ENCODE peak calls at places on chromosomes 5 and 9, in four cellular contexts. J is AG09309, B is suprapubic skin, E is dorsolateral prefrontal cortex. N is an unnamed sample.

GRCh38 chr9:18424132-18424531 is 49.8 kb upstream of the ADAMTSL1 start:
- DNase-seq in J (no peak), B (no peak), E (no peak), N (peak)

GRCh38 chr5:74865293-74865798 is 841 bp downstream of the FAM169A start:
- DNase-seq in J (no peak), B (no peak), E (no peak), N (no peak)

GRCh38 chr5:61304611-61305369 is 27.3 kb upstream of the ZSWIM6 start:
- DNase-seq in J (no peak), B (no peak), E (no peak), N (peak)

GRCh38 chr5:153209016-153209415 is 281.5 kb upstream of the GRIA1 start:
- DNase-seq in J (no peak), B (no peak), E (no peak), N (no peak)

GRCh38 chr5:73447234-73448071 is 1.1 kb downstream of the FOXD1 start:
- DNase-seq in J (no peak), B (no peak), E (no peak), N (peak)

GRCh38 chr5:174563899-174564298 is 160.5 kb upstream of the MSX2 start:
- DNase-seq in J (no peak), B (no peak), E (no peak), N (no peak)

GRCh38 chr5:159928122-159928960 is 12.1 kb downstream of the ADRA1B start:
- DNase-seq in J (peak), B (no peak), E (no peak), N (peak)

GRCh38 chr9:122191519-122191918 is 31.8 kb downstream of the MORN5 start:
- DNase-seq in J (no peak), B (no peak), E (no peak), N (no peak)

GRCh38 chr5:14721990-14722656 is 57.6 kb downstream of the OTULIN start:
- DNase-seq in J (no peak), B (no peak), E (no peak), N (peak)

GRCh38 chr9:22645893-22646292 is 199.3 kb downstream of the DMRTA1 start:
- DNase-seq in J (no peak), B (no peak), E (no peak), N (peak)

GRCh38 chr5:63125862-63126261 is 547.2 kb downstream of the LRRC70 start:
- DNase-seq in J (no peak), B (no peak), E (no peak), N (peak)

GRCh38 chr5:52840286-52841050 is 52.8 kb downstream of the ITGA1 start:
- DNase-seq in J (no peak), B (no peak), E (no peak), N (peak)

GRCh38 chr9:101510344-101510940 is 23.2 kb upstream of the RNF20 start:
- DNase-seq in J (no peak), B (no peak), E (no peak), N (no peak)

GRCh38 chr9:3001311-3001710 is 157.4 kb upstream of the PUM3 start:
- DNase-seq in J (no peak), B (no peak), E (no peak), N (no peak)

GRCh38 chr9:137745541-137745991 is 126.8 kb downstream of the EHMT1 start:
- DNase-seq in J (no peak), B (no peak), E (no peak), N (peak)

GRCh38 chr9:127168756-127169506 is 46.5 kb upstream of the ANGPTL2 start:
- DNase-seq in J (no peak), B (peak), E (peak), N (no peak)

GRCh38 chr5:96180684-96181083 is 219.0 kb upstream of the ELL2 start:
- DNase-seq in J (no peak), B (no peak), E (no peak), N (no peak)

GRCh38 chr9:106868096-106868495 is 5.1 kb downstream of the ZNF462 start:
- DNase-seq in J (no peak), B (no peak), E (no peak), N (no peak)

GRCh38 chr9:106869028-106869427 is 6.1 kb downstream of the ZNF462 start:
- DNase-seq in J (no peak), B (no peak), E (no peak), N (peak)

GRCh38 chr9:106869458-106869857 is 6.5 kb downstream of the ZNF462 start:
- DNase-seq in J (no peak), B (no peak), E (no peak), N (peak)

GRCh38 chr9:106866243-106866642 is 3.3 kb downstream of the ZNF462 start:
- DNase-seq in J (no peak), B (no peak), E (no peak), N (no peak)

GRCh38 chr9:106868565-106868964 is 5.6 kb downstream of the ZNF462 start:
- DNase-seq in J (no peak), B (no peak), E (no peak), N (no peak)
- TF ChIP-seq CTCF in J (no peak), B (no peak), E (no peak), N (no peak)

DNA sequence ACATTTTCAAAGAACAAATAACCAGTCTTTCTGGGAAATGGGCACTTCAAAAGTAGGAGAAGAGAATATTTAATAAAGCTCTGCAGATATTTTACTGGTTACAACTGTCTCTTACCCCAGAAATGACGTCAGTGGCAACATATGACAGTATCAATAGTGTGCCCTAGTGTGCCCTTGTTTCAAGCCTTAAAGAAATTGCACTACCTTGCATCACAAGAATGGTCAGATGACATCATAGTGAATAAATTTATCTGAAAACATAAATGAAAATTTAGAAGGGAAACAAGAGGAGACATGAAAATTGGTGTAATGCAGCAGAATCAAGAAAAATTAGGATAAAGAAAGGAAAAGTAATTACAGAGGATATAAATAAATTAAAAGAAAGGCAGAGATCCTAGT is 176.7 kb downstream of the GNAQ start:
- DNase-seq in J (no peak), B (no peak), E (no peak), N (peak)
- TF ChIP-seq CTCF in J (no peak), B (no peak), E (no peak), N (no peak)

GRCh38 chr9:135340726-135341475 is 138.7 kb upstream of the PPP1R26 start:
- DNase-seq in J (no peak), B (peak), E (peak), N (no peak)

GRCh38 chr9:135336722-135337490 is 142.7 kb upstream of the PPP1R26 start:
- DNase-seq in J (no peak), B (peak), E (no peak), N (no peak)

GRCh38 chr9:135339378-135339973 is 140.1 kb upstream of the PPP1R26 start:
- DNase-seq in J (no peak), B (peak), E (peak), N (no peak)

GRCh38 chr9:135340143-135340655 is 139.4 kb upstream of the PPP1R26 start:
- DNase-seq in J (no peak), B (peak), E (peak), N (no peak)

GRCh38 chr9:135338546-135338945 is 141.0 kb upstream of the PPP1R26 start:
- DNase-seq in J (no peak), B (peak), E (no peak), N (no peak)
- TF ChIP-seq CTCF in J (no peak), B (no peak), E (no peak), N (no peak)

GRCh38 chr5:151006704-151007334 is 13.6 kb upstream of the GPX3 start:
- DNase-seq in J (no peak), B (no peak), E (no peak), N (peak)
- TF ChIP-seq CTCF in J (no peak), B (no peak), E (no peak), N (no peak)

GRCh38 chr9:36337002-36337401 is 63.1 kb downstream of the RNF38 start:
- DNase-seq in J (no peak), B (no peak), E (no peak), N (no peak)
- TF ChIP-seq CTCF in J (no peak), B (no peak), E (no peak), N (no peak)

GRCh38 chr9:133332381-133332730 is 3.6 kb downstream of the SURF6 start:
- DNase-seq in J (no peak), B (peak), E (no peak), N (no peak)
- TF ChIP-seq CTCF in J (no peak), B (no peak), E (no peak), N (no peak)

DNA sequence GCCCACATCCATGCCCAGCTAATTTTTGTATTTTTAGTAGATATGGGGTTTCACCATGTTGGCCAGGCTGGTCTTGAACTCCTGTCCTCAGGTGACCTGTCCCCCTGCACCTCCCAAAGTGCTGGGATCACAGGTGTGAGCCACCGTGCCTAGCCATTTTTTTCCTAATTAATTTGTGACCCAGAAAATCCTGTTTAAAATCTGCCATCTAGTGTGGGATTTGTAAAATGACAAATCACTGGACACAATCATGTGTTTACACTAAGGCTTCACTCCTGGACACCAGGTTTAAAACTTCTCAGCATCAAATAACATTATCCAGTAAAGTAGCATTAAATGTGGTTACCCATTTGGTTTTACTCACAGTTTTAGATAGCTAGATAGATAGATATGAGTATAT is 18.6 kb upstream of the KDM4C start:
- DNase-seq in J (no peak), B (no peak), E (no peak), N (peak)
- TF ChIP-seq CTCF in J (peak), B (no peak), E (no peak), N (peak)

GRCh38 chr5:178827636-178828035 is 32.1 kb upstream of the ZNF354B start:
- DNase-seq in J (no peak), B (no peak), E (no peak), N (no peak)

GRCh38 chr5:178826216-178826615 is 33.5 kb upstream of the ZNF354B start:
- DNase-seq in J (no peak), B (no peak), E (no peak), N (no peak)

GRCh38 chr5:178832618-178833201 is 27.0 kb upstream of the ZNF354B start:
- DNase-seq in J (no peak), B (no peak), E (no peak), N (no peak)

GRCh38 chr5:178836628-178837027 is 23.1 kb upstream of the ZNF354B start:
- DNase-seq in J (no peak), B (no peak), E (no peak), N (no peak)

GRCh38 chr5:178831049-178831448 is 28.7 kb upstream of the ZNF354B start:
- DNase-seq in J (no peak), B (no peak), E (no peak), N (no peak)
- TF ChIP-seq CTCF in J (no peak), B (no peak), E (no peak), N (no peak)

DNA sequence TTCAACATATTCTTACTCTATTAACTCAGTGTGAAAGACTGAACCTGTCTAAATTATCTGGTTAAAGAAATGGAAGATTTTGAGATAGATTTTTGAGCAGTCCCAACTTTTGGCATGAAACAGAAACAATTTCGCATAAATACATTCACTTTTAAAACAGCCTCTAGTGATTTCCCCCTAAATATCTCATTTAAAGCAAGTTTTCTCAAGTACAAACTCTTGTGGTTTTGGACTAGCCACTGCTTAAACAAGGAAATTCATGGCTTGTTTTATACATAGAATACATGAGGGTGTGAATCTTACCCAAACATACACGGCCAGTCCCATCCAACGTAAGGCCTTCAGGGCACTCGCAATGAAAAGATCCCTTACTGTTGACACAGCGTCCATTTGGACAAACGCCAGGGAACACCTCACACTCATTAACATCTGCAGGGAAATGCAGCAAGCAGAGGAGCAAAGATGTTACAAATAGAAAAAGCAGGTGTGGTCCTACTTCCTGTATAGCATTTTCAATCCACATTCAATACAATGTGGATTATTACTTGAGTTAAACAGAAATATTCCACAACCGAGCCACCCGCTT is 188.9 kb downstream of the FBN2 start:
- DNase-seq in J (no peak), B (no peak), E (no peak), N (peak)
- TF ChIP-seq CTCF in J (no peak), B (no peak), E (no peak), N (no peak)

GRCh38 chr9:95264954-95265615 is 52.4 kb downstream of the FANCC start:
- DNase-seq in J (peak), B (no peak), E (no peak), N (peak)
- TF ChIP-seq CTCF in J (peak), B (no peak), E (no peak), N (peak)